ENCODE peak calls at places on chromosomes 2 and 18, in four cellular contexts. V, N, Q and K are unnamed samples.
A peak's percentile ranks its signal among the peaks of the same experiment; 100 is the strongest.

GRCh38 chr2:112141623-112142001 is 3.4 kb downstream of the FBLN7 start:
- DNase-seq in V (no peak), N (no peak), Q (no peak), K (no peak)

GRCh38 chr2:182730486-182730885 is 14.4 kb downstream of the DNAJC10 start:
- DNase-seq in V (no peak), N (no peak), Q (no peak), K (no peak)

GRCh38 chr2:203418271-203418670 is 90.1 kb downstream of the ABI2 start:
- DNase-seq in V (no peak), N (no peak), Q (no peak), K (no peak)

GRCh38 chr2:37223131-37223530 is 8.3 kb downstream of the CEBPZ start:
- DNase-seq in V (no peak), N (no peak), Q (no peak), K (no peak)

GRCh38 chr18:6255121-6255742 is 159.5 kb downstream of the L3MBTL4 start:
- DNase-seq in V (no peak), N (no peak), Q (no peak), K (no peak)

GRCh38 chr2:61193670-61194561 is 31.9 kb downstream of the C2orf74 start:
- DNase-seq in V (peak; percentile 32), N (no peak), Q (no peak), K (no peak)

GRCh38 chr18:45253973-45254372 is 361.3 kb upstream of the SLC14A2 start:
- DNase-seq in V (no peak), N (no peak), Q (no peak), K (no peak)

GRCh38 chr18:47075098-47075883 is 39.9 kb upstream of the ELOA2 start:
- DNase-seq in V (no peak), N (no peak), Q (no peak), K (peak; percentile 54)

GRCh38 chr2:172228177-172228785 is 125.6 kb upstream of the DLX2 start:
- DNase-seq in V (no peak), N (no peak), Q (no peak), K (no peak)

GRCh38 chr18:68555935-68556334 is 159.0 kb downstream of the TMX3 start:
- DNase-seq in V (no peak), N (no peak), Q (peak; percentile 35), K (no peak)

GRCh38 chr2:111663471-111663951 is 220.5 kb downstream of the ANAPC1 start:
- DNase-seq in V (no peak), N (no peak), Q (peak; percentile 41), K (no peak)

GRCh38 chr2:163659224-163659623 is 76.6 kb downstream of the FIGN start:
- DNase-seq in V (peak; percentile 62), N (no peak), Q (no peak), K (no peak)

GRCh38 chr2:162768646-162769045 is 69.9 kb downstream of the KCNH7 start:
- DNase-seq in V (no peak), N (no peak), Q (no peak), K (peak; percentile 55)

GRCh38 chr2:181764095-181764963 is 84.0 kb upstream of the NEUROD1 start:
- DNase-seq in V (no peak), N (no peak), Q (no peak), K (no peak)

GRCh38 chr18:55018602-55019001 is 59.3 kb upstream of the CCDC68 start:
- DNase-seq in V (peak; percentile 47), N (no peak), Q (peak; percentile 68), K (peak; percentile 27)

GRCh38 chr2:13543550-13543949 is 826.8 kb downstream of the TRIB2 start:
- DNase-seq in V (no peak), N (no peak), Q (no peak), K (no peak)

GRCh38 chr2:241300000-241300399 is 15.5 kb downstream of the HDLBP start:
- DNase-seq in V (no peak), N (no peak), Q (no peak), K (peak; percentile 52)

GRCh38 chr2:144477281-144477942 is 42.5 kb downstream of the ZEB2 start:
- DNase-seq in V (peak; percentile 31), N (no peak), Q (peak; percentile 74), K (no peak)
- H3K4me1 ChIP-seq in V (peaks cover 64% of the 10 kb centered on the region), N (peaks cover 12% of the 10 kb centered on the region), Q (peaks cover 21% of the 10 kb centered on the region), K (peaks cover 52% of the 10 kb centered on the region)

GRCh38 chr18:50558948-50559749 is 738 bp upstream of the MAPK4 start:
- DNase-seq in V (no peak), N (no peak), Q (no peak), K (peak; percentile 34)

GRCh38 chr18:50562686-50563085 is 2.8 kb downstream of the MAPK4 start:
- DNase-seq in V (no peak), N (no peak), Q (no peak), K (no peak)

GRCh38 chr18:50560681-50561629 is 1.1 kb downstream of the MAPK4 start:
- DNase-seq in V (no peak), N (no peak), Q (no peak), K (peak; percentile 62)

GRCh38 chr18:50558157-50558556 is 1.7 kb upstream of the MAPK4 start:
- DNase-seq in V (no peak), N (no peak), Q (no peak), K (no peak)

DNA sequence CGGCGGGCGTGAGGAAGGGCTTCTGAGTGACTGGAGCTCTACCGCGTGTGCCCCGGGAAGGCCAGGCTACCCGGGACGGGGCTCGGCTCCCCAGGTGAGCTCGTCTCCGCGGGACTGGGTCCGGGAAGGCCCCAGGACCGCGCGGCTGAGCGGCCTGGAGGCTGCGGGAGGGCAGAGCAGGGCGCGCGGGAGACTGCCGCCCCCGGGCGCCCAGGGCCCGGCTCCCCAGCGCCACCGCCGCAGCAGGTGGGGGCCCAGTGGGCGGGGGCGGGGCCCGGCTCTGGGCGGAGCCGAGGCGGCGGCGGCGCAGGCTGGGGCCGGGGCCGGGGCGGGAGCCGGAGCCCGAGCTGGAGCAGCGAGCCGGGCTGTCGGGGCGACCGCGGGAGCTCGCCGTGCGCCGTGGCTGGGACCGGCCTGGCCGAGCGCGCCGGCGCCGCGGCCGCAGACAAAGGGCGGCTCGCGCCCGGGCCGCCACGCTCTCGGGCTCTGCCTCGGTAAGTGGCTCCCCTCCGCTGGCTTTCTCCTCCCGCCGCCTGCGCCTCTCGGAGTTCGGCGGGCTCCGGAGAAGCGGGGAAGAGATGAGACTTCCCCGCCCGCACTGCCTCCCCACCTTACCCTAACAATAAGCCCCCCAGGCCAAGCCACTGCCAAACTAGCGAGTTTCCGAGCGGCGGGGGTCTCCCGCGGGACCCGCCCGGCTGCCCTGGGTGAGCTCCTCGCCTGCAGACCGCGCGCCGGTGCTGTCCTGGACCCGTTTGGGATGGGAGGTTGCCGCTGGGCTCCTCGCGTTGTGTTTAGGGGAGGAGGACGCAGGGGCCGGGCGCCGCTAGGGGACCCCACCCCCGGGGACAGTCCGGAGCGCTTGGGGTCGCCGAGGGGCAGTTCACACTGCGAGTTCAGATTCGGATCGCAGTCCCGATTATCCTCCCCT is at the start of gene MAPK4:
- DNase-seq in V (peak; percentile 41), N (no peak), Q (no peak), K (peak; percentile 71)
- H3K4me2 ChIP-seq in V (no peak within 1 kb of the TSS), N (no peak within 1 kb of the TSS), Q (peak within 1 kb of the TSS; percentile 59), K (peak within 1 kb of the TSS; percentile 98)

DNA sequence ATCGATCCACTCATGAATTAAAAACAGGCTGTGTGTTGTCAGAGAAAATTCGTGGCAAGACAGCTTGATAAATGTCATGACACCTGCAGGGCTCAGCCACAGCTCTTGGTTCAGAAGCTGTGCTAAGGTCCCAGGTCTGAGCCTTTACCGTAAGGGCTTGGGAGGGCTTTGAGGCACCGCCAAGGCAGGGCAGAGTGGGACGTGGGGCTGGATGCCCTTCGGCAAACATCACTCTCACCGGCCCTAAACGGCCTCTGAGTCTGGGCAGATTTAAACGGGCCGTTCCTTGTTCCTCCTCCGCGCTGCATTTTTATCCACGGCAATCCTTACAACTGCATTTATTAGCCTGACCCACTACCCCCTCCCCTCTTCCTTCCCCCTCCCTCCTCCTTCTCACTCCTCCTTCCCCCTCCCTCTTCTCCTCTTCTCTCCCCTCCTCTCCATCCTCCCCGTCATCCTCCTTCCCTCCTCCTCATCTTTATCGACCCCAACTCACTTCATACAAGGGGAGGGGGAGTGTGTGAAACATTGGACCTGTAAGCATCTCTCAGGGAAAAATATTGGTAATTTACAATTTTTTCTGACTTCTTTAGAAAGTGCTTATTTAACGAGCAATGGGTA is 33.9 kb downstream of the MBP start:
- DNase-seq in V (peak; percentile 37), N (peak; percentile 31), Q (no peak), K (peak; percentile 44)
- H3K4me1 ChIP-seq in V (peaks cover 41% of the 10 kb centered on the region), N (peaks cover 74% of the 10 kb centered on the region), Q (peaks cover 32% of the 10 kb centered on the region), K (peaks cover 53% of the 10 kb centered on the region)

GRCh38 chr2:54461251-54461650 is 5.1 kb downstream of the SPTBN1 start:
- DNase-seq in V (peak; percentile 84), N (no peak), Q (no peak), K (no peak)

GRCh38 chr2:54456526-54457325 is 599 bp downstream of the SPTBN1 start:
- DNase-seq in V (peak; percentile 71), N (peak; percentile 47), Q (peak; percentile 19), K (peak; percentile 60)

GRCh38 chr2:54457326-54458023 is 1.3 kb downstream of the SPTBN1 start:
- DNase-seq in V (peak; percentile 67), N (peak; percentile 43), Q (no peak), K (peak; percentile 78)

GRCh38 chr2:54455584-54456525 is at the start of gene SPTBN1:
- DNase-seq in V (peak; percentile 93), N (peak; percentile 49), Q (peak; percentile 90), K (peak; percentile 92)

DNA sequence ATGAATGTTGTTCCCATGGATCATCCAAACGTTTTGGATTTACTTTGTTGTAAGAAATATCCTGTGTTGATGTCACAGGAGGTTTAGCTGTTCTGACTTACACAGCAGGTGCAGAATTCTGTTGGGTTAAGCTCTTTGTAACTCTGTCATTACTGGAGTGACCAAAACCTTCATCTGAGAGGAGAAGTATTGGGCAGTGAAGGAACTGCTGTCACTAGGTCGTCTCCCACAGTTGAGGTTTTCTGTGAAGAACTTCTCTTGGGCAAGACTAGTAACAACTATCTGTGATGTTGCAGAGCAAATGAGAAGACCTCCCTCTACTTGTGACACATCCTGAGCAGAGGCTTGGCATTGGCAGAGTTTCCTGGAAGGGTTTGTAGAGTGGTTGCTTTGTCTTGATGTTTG is 2.9 kb downstream of the SPTBN1 start:
- DNase-seq in V (peak; percentile 90), N (peak; percentile 13), Q (peak; percentile 65), K (no peak)
- H3K4me2 ChIP-seq in V (peak overlapping the region; percentile 88), N (no peak overlapping the region), Q (peak overlapping the region; percentile 83), K (peak overlapping the region; percentile 90)

GRCh38 chr2:71926860-71927756 is 220.6 kb downstream of the CYP26B1 start:
- DNase-seq in V (no peak), N (no peak), Q (no peak), K (no peak)

GRCh38 chr2:71928734-71929481 is 218.8 kb downstream of the CYP26B1 start:
- DNase-seq in V (no peak), N (no peak), Q (no peak), K (no peak)

GRCh38 chr2:71929482-71929772 is 218.2 kb downstream of the CYP26B1 start:
- DNase-seq in V (no peak), N (no peak), Q (no peak), K (no peak)

GRCh38 chr2:71926098-71926466 is 221.6 kb downstream of the CYP26B1 start:
- DNase-seq in V (no peak), N (no peak), Q (no peak), K (no peak)

GRCh38 chr2:71927757-71928715 is 219.6 kb downstream of the CYP26B1 start:
- DNase-seq in V (peak; percentile 38), N (no peak), Q (no peak), K (no peak)
- H3K4me1 ChIP-seq in V (peaks cover 36% of the 10 kb centered on the region), N (no peaks in the 10 kb centered on the region), Q (no peaks in the 10 kb centered on the region), K (no peaks in the 10 kb centered on the region)

GRCh38 chr18:59691046-59691395 is 6.2 kb downstream of the CCBE1 start:
- DNase-seq in V (peak; percentile 36), N (no peak), Q (peak; percentile 91), K (no peak)
- H3K4me2 ChIP-seq in V (no peak overlapping the region), N (no peak overlapping the region), Q (peak overlapping the region; percentile 31), K (peak overlapping the region; percentile 14)